ENCODE peak calls at places on chromosome 14, in seven cellular contexts. J is activated naive CD8-positive, alpha-beta T cell treated with anti-CD3 and anti-CD28 coated beads, Interleukin-2, amount 50 U/mL, for 24 hours; R is adrenal gland; H is mucosa of descending colon; A is EL; N is activated CD4-positive, CD25-positive, alpha-beta regulatory T cell; Z is stimulated activated CD4-positive, alpha-beta T cell treated with anti-CD3 and anti-CD28 coated beads, TNF-alpha, amount 100 ng/mL, for 1 hour. K is an unnamed sample.

GRCh38 chr14:51593397-51593796 is 58.3 kb upstream of the FRMD6 start:
- DNase-seq in J (no peak), R (peak), H (no peak), A (no peak), N (no peak), Z (no peak), K (no peak)

GRCh38 chr14:64656986-64657385 is 47.2 kb upstream of the PLEKHG3 start:
- DNase-seq in J (no peak), R (peak), H (no peak), A (no peak), N (no peak), Z (no peak), K (no peak)

GRCh38 chr14:35088514-35088913 is 33.3 kb downstream of the PPP2R3C start:
- DNase-seq in J (no peak), R (no peak), H (no peak), A (peak), N (no peak), Z (no peak), K (no peak)

GRCh38 chr14:23695220-23695999 is 59.2 kb downstream of the DHRS2 start:
- DNase-seq in J (no peak), R (peak), H (no peak), A (no peak), N (no peak), Z (no peak), K (no peak)

GRCh38 chr14:45811155-45811554 is 558.2 kb upstream of the MIS18BP1 start:
- DNase-seq in J (no peak), R (no peak), H (no peak), A (no peak), N (no peak), Z (no peak), K (no peak)

GRCh38 chr14:92903359-92903758 is 19.6 kb upstream of the CHGA start:
- DNase-seq in J (peak), R (no peak), H (no peak), A (no peak), N (no peak), Z (no peak), K (no peak)

GRCh38 chr14:23141706-23142467 is 22.8 kb upstream of the CEBPE start:
- DNase-seq in J (no peak), R (no peak), H (no peak), A (peak), N (no peak), Z (no peak), K (no peak)

GRCh38 chr14:44873536-44873935 is 88.2 kb downstream of the KLHL28 start:
- DNase-seq in J (no peak), R (no peak), H (no peak), A (no peak), N (no peak), Z (no peak), K (no peak)

GRCh38 chr14:32933943-32934890 is 4.5 kb upstream of the NPAS3 start:
- DNase-seq in J (no peak), R (peak), H (peak), A (no peak), N (no peak), Z (no peak), K (no peak)

GRCh38 chr14:102915292-102916110 is 7.0 kb upstream of the AMN start:
- DNase-seq in J (no peak), R (no peak), H (no peak), A (no peak), N (no peak), Z (no peak), K (no peak)

GRCh38 chr14:99616832-99617488 is 13.0 kb upstream of the CCDC85C start:
- DNase-seq in J (no peak), R (no peak), H (no peak), A (no peak), N (no peak), Z (no peak), K (no peak)

GRCh38 chr14:80805136-80805535 is 136.4 kb downstream of the CEP128 start:
- DNase-seq in J (no peak), R (no peak), H (no peak), A (peak), N (no peak), Z (no peak), K (no peak)

GRCh38 chr14:92785601-92786426 is 8.3 kb upstream of the GOLGA5 start:
- DNase-seq in J (no peak), R (peak), H (no peak), A (peak), N (no peak), Z (no peak), K (no peak)

GRCh38 chr14:50039734-50040400 is 76.5 kb downstream of the VCPKMT start:
- DNase-seq in J (peak), R (peak), H (no peak), A (peak), N (no peak), Z (no peak), K (no peak)

GRCh38 chr14:55589171-55589570 is 9.2 kb downstream of the KTN1 start:
- DNase-seq in J (no peak), R (peak), H (no peak), A (no peak), N (no peak), Z (no peak), K (no peak)

GRCh38 chr14:90968025-90968424 is 92.4 kb downstream of the RPS6KA5 start:
- DNase-seq in J (no peak), R (no peak), H (no peak), A (peak), N (no peak), Z (no peak), K (no peak)

GRCh38 chr14:98937712-98938505 is 334.1 kb downstream of the BCL11B start:
- DNase-seq in J (no peak), R (no peak), H (no peak), A (no peak), N (no peak), Z (no peak), K (no peak)

GRCh38 chr14:64873506-64874220 is 6.0 kb downstream of the SPTB start:
- DNase-seq in J (no peak), R (no peak), H (no peak), A (peak), N (no peak), Z (no peak), K (no peak)

GRCh38 chr14:105305769-105306168 is 5.0 kb upstream of the BRF1 start:
- DNase-seq in J (no peak), R (no peak), H (no peak), A (no peak), N (no peak), Z (no peak), K (no peak)

GRCh38 chr14:56119221-56119967 is 1.2 kb downstream of the PELI2 start:
- DNase-seq in J (peak), R (peak), H (peak), A (peak), N (no peak), Z (no peak), K (peak)

GRCh38 chr14:104158827-104159798 is 20.7 kb downstream of the KIF26A start:
- DNase-seq in J (no peak), R (peak), H (no peak), A (no peak), N (no peak), Z (no peak), K (no peak)